ENCODE peak calls at places on chromosomes 3 and 15, in five cellular contexts. One of them, this sample, is unnamed.

GRCh38 chr15:64892850-64893403 is 18.8 kb upstream of the ANKDD1A start:
- DNase-seq in tibial nerve: no peak
- DNase-seq in ovary: no peak
- DNase-seq in GM12892: no peak
- DNase-seq in IMR-90: no peak
- DNase-seq in this sample: no peak

GRCh38 chr3:136247436-136247835 is 2.7 kb upstream of the PCCB start:
- DNase-seq in tibial nerve: no peak
- DNase-seq in GM12892: no peak
- DNase-seq in IMR-90: no peak
- DNase-seq in ovary: no peak
- DNase-seq in this sample: no peak

GRCh38 chr3:187782008-187782407 is 36.7 kb upstream of the BCL6 start:
- DNase-seq in tibial nerve: no peak
- DNase-seq in IMR-90: no peak
- DNase-seq in ovary: no peak
- DNase-seq in GM12892: no peak
- DNase-seq in this sample: no peak

GRCh38 chr15:78599189-78599588 is 21.6 kb downstream of the CHRNA3 start:
- DNase-seq in tibial nerve: no peak
- DNase-seq in GM12892: no peak
- DNase-seq in ovary: no peak
- DNase-seq in IMR-90: no peak
- DNase-seq in this sample: no peak

GRCh38 chr3:71304684-71305083 is 278.8 kb downstream of the FOXP1 start:
- DNase-seq in ovary: no peak
- DNase-seq in GM12892: no peak
- DNase-seq in tibial nerve: no peak
- DNase-seq in IMR-90: peak
- DNase-seq in this sample: no peak

GRCh38 chr3:163450684-163451083 is 1627.6 kb downstream of the SI start:
- DNase-seq in ovary: no peak
- DNase-seq in tibial nerve: no peak
- DNase-seq in GM12892: no peak
- DNase-seq in IMR-90: no peak
- DNase-seq in this sample: no peak

GRCh38 chr15:84659904-84660781 is 2.1 kb upstream of the NMB start:
- DNase-seq in ovary: no peak
- DNase-seq in GM12892: no peak
- DNase-seq in IMR-90: no peak
- DNase-seq in tibial nerve: no peak
- DNase-seq in this sample: no peak

GRCh38 chr15:71596672-71597071 is 213.7 kb upstream of the NR2E3 start:
- DNase-seq in ovary: peak
- DNase-seq in IMR-90: peak
- DNase-seq in tibial nerve: peak
- DNase-seq in GM12892: no peak
- DNase-seq in this sample: peak

GRCh38 chr15:76341366-76342045 is 4.9 kb downstream of the ISL2 start:
- DNase-seq in tibial nerve: no peak
- DNase-seq in ovary: peak
- DNase-seq in GM12892: no peak
- DNase-seq in IMR-90: no peak
- DNase-seq in this sample: no peak

GRCh38 chr15:39509941-39510845 is 70.7 kb upstream of the THBS1 start:
- DNase-seq in IMR-90: peak
- DNase-seq in ovary: no peak
- DNase-seq in GM12892: no peak
- DNase-seq in tibial nerve: no peak
- DNase-seq in this sample: no peak

GRCh38 chr15:55434989-55435825 is 26.9 kb downstream of the PIERCE2 start:
- DNase-seq in GM12892: no peak
- DNase-seq in ovary: no peak
- DNase-seq in tibial nerve: peak
- DNase-seq in IMR-90: peak
- DNase-seq in this sample: no peak

GRCh38 chr3:57855281-57855680 is 99.2 kb downstream of the SLMAP start:
- DNase-seq in IMR-90: peak
- DNase-seq in tibial nerve: no peak
- DNase-seq in ovary: no peak
- DNase-seq in GM12892: no peak
- DNase-seq in this sample: no peak

GRCh38 chr3:70999730-71000129 is 583.8 kb downstream of the FOXP1 start:
- DNase-seq in tibial nerve: no peak
- DNase-seq in ovary: no peak
- DNase-seq in IMR-90: peak
- DNase-seq in GM12892: no peak
- DNase-seq in this sample: no peak

GRCh38 chr3:172098698-172099494 is 59.5 kb downstream of the FNDC3B start:
- DNase-seq in IMR-90: no peak
- DNase-seq in tibial nerve: no peak
- DNase-seq in ovary: no peak
- DNase-seq in GM12892: no peak
- DNase-seq in this sample: no peak

GRCh38 chr3:123258811-123259420 is 57.2 kb downstream of the SEC22A start:
- DNase-seq in IMR-90: peak
- DNase-seq in tibial nerve: no peak
- DNase-seq in GM12892: no peak
- DNase-seq in ovary: no peak
- DNase-seq in this sample: no peak

GRCh38 chr3:108322352-108322751 is 26.0 kb downstream of the HHLA2 start:
- DNase-seq in IMR-90: no peak
- DNase-seq in GM12892: no peak
- DNase-seq in tibial nerve: no peak
- DNase-seq in ovary: no peak
- DNase-seq in this sample: no peak

GRCh38 chr15:67059127-67059553 is 6.3 kb upstream of the SMAD3 start:
- DNase-seq in tibial nerve: no peak
- DNase-seq in IMR-90: no peak
- DNase-seq in ovary: no peak
- DNase-seq in GM12892: no peak
- DNase-seq in this sample: no peak

GRCh38 chr3:48403533-48404439 is 26.1 kb downstream of the PLXNB1 start:
- DNase-seq in tibial nerve: no peak
- DNase-seq in ovary: peak
- DNase-seq in IMR-90: no peak
- DNase-seq in GM12892: no peak
- DNase-seq in this sample: peak

GRCh38 chr15:58703610-58704009 is 45.9 kb downstream of the ADAM10 start:
- DNase-seq in tibial nerve: no peak
- DNase-seq in ovary: no peak
- DNase-seq in IMR-90: no peak
- DNase-seq in GM12892: no peak
- DNase-seq in this sample: no peak

GRCh38 chr15:67193223-67194009 is 61.0 kb downstream of the AAGAB start:
- DNase-seq in tibial nerve: no peak
- DNase-seq in GM12892: no peak
- DNase-seq in ovary: no peak
- DNase-seq in IMR-90: peak
- DNase-seq in this sample: peak

GRCh38 chr15:61994216-61994615 is 66.0 kb downstream of the VPS13C start:
- DNase-seq in IMR-90: peak
- DNase-seq in GM12892: no peak
- DNase-seq in ovary: no peak
- DNase-seq in tibial nerve: no peak
- DNase-seq in this sample: no peak

GRCh38 chr3:5568451-5568850 is 380.9 kb downstream of the EDEM1 start:
- DNase-seq in tibial nerve: no peak
- DNase-seq in GM12892: no peak
- DNase-seq in IMR-90: no peak
- DNase-seq in ovary: no peak
- DNase-seq in this sample: no peak

GRCh38 chr3:172069473-172069872 is 30.1 kb downstream of the FNDC3B start:
- DNase-seq in ovary: no peak
- DNase-seq in GM12892: no peak
- DNase-seq in IMR-90: no peak
- DNase-seq in tibial nerve: no peak
- DNase-seq in this sample: no peak

GRCh38 chr15:69288531-69289311 is 10.0 kb upstream of the PAQR5 start:
- DNase-seq in tibial nerve: no peak
- DNase-seq in GM12892: no peak
- DNase-seq in ovary: no peak
- DNase-seq in IMR-90: no peak
- DNase-seq in this sample: no peak

DNA sequence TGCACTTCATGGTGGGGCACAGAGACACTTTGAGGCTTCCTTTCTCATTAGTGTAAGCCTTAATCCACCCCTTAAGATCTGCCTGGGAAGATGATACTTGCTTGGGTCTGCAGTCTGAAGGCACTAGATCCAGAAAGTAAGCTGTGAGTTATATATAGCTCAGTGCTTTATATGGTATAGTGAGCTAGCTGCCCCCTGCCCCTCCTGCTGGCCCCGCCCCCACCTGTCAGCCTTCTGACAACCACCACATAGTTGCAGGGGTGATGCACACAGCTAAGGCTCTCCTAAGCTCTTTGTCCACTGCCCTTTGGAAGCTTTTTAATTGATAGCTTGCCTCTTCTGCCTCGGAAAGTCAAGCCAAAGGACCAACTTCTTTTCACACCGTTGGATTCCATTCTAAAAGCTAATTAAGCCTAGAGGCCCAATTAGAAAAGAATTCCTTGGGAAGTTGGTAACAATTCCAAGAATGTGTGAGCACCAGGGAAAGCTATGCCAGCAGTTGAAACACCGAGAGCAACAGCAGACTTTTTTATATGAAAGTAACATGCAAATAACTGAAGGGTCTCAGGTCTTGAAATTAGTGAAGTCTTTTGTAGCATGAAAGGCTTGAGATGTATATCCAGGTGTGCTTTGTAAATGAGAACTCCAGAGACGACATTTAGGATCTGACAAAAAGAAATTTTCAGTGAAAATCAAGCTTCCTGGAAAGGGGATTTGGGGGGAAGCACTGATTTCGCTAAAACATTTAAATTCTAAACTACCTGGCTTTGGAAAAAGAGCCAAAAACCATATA is 2.3 kb downstream of the TPM1 start:
- DNase-seq in IMR-90: peak
- DNase-seq in ovary: no peak
- DNase-seq in GM12892: no peak
- DNase-seq in tibial nerve: no peak
- DNase-seq in this sample: no peak
- TF ChIP-seq POLR2A in IMR-90: peak
- TF ChIP-seq POLR2A in ovary: no peak
- TF ChIP-seq POLR2A in GM12892: no peak
- TF ChIP-seq POLR2A in tibial nerve: no peak
- TF ChIP-seq POLR2A in this sample: no peak

GRCh38 chr15:57591822-57592367 is at the start of gene MYZAP:
- DNase-seq in IMR-90: no peak
- DNase-seq in ovary: peak
- DNase-seq in tibial nerve: no peak
- DNase-seq in GM12892: peak
- DNase-seq in this sample: peak
- TF ChIP-seq POLR2A in IMR-90: no peak
- TF ChIP-seq POLR2A in ovary: no peak
- TF ChIP-seq POLR2A in tibial nerve: no peak
- TF ChIP-seq POLR2A in GM12892: no peak
- TF ChIP-seq POLR2A in this sample: peak

GRCh38 chr3:100401674-100402036 is 316 bp downstream of the LNP1 start:
- DNase-seq in tibial nerve: peak
- DNase-seq in IMR-90: peak
- DNase-seq in ovary: peak
- DNase-seq in GM12892: no peak
- DNase-seq in this sample: peak
- TF ChIP-seq POLR2A in tibial nerve: no peak
- TF ChIP-seq POLR2A in IMR-90: no peak
- TF ChIP-seq POLR2A in ovary: no peak
- TF ChIP-seq POLR2A in GM12892: no peak
- TF ChIP-seq POLR2A in this sample: no peak

DNA sequence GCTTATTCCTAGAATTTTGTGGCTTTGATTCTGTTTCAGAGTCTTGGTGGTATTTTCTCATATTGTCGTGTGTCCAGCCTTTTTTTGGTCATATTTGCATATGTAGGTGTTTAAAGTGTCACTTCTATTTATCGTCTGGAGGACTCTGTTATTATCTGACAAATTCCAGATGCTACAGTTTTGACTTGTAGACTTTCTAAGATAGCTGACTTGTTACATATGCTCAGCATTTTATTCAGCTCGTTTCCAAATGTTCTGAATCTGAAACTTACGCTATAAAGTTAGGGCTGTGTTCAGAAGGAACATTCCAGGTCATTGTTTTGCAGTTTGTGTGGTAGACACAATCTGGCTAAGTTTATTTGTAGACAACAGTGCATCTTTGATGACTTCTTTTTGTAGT is 1.9 kb downstream of the PPP4R2 start:
- DNase-seq in tibial nerve: no peak
- DNase-seq in ovary: no peak
- DNase-seq in GM12892: no peak
- DNase-seq in IMR-90: no peak
- DNase-seq in this sample: no peak
- TF ChIP-seq POLR2A in tibial nerve: no peak
- TF ChIP-seq POLR2A in ovary: no peak
- TF ChIP-seq POLR2A in GM12892: no peak
- TF ChIP-seq POLR2A in IMR-90: no peak
- TF ChIP-seq POLR2A in this sample: no peak

DNA sequence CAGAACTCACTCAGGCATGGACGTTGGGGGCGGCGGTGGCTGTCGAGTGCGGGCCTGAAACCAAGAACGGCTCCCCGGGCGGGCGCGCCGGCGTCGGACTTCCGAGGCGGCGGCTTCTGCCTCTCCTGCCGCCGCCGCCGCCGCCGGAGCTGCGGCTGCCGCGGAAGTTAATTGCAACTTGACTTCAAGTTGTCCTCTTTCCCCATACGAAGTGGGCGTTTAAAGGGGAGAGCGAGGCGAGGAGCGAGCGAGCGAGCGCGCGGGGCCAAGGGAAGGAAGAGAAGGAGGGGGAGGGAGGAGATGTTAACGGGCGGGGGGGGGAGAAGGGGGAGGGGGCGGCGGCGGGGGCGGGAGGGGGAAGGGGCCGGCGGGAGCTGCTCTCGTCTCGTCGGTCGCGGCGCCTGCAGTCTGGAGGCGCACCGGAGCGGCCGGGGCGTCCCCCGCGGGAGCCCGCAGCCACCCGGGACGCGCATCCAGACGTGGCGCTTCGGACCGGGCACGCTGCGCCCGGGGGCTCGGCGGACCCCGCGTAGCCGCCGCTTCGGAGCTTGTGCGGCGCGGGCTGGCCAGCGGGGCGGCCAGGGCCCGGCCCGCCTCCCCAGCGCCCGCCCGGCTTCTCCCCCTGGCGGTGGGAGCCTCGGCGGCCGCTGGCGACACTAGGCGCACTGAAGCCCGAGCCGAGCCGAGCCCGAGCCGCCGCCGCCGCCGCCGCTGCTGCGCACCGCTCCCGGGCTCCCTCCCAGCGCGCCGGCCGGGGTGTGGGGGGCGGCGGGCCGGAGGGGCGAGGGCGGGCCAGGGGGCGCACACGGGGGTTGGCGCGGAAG is 19.7 kb upstream of the SATB1 start:
- DNase-seq in GM12892: peak
- DNase-seq in tibial nerve: no peak
- DNase-seq in IMR-90: peak
- DNase-seq in ovary: peak
- DNase-seq in this sample: peak
- TF ChIP-seq POLR2A in GM12892: no peak
- TF ChIP-seq POLR2A in tibial nerve: no peak
- TF ChIP-seq POLR2A in IMR-90: no peak
- TF ChIP-seq POLR2A in ovary: no peak
- TF ChIP-seq POLR2A in this sample: no peak

This sample was measured in gastrocnemius medialis.